ENCODE peak calls at places on chromosomes 5 and 9, in seven cellular contexts. Y is HepG2, U is heart right ventricle, Q is stomach, H is HCT116, E is GM23248, I is SK-N-SH. G is an unnamed sample. For H3K4me1 and H3K27me3, the result is how much of the 10 kb centered on the place peaks cover.

GRCh38 chr5:82168294-82168693 is 109.9 kb downstream of the RPS23 start:
- DNase-seq in Y (no peak), E (peak), H (no peak), Q (no peak), I (no peak), U (no peak), G (no peak)

GRCh38 chr5:16615737-16616535 is 861 bp downstream of the RETREG1 start:
- DNase-seq in Q (no peak), H (no peak), I (peak), U (no peak), Y (no peak), E (no peak), G (peak)

GRCh38 chr9:134221273-134222017 is 57.1 kb upstream of the RNU6ATAC start:
- DNase-seq in I (peak), Q (no peak), U (no peak), Y (no peak), H (no peak), E (no peak), G (no peak)

GRCh38 chr5:113147537-113147936 is 170.9 kb downstream of the DCP2 start:
- DNase-seq in Y (no peak), E (no peak), H (no peak), U (no peak), Q (no peak), I (no peak), G (no peak)

GRCh38 chr9:75001719-75002421 is 26.2 kb downstream of the CARNMT1 start:
- DNase-seq in Q (no peak), Y (peak), E (peak), I (peak), H (peak), U (peak), G (no peak)

GRCh38 chr9:89879711-89880110 is 274.9 kb downstream of the GADD45G start:
- DNase-seq in H (no peak), I (no peak), Q (peak), Y (no peak), U (peak), E (no peak), G (no peak)

GRCh38 chr5:11588803-11589202 is 315.4 kb downstream of the CTNND2 start:
- DNase-seq in E (no peak), I (no peak), U (peak), H (no peak), Y (no peak), Q (no peak), G (no peak)

GRCh38 chr9:126154869-126155268 is 171.8 kb upstream of the MVB12B start:
- DNase-seq in H (no peak), U (no peak), Y (no peak), E (no peak), I (no peak), Q (no peak), G (no peak)

GRCh38 chr9:83472221-83472665 is 66.0 kb downstream of the FRMD3 start:
- DNase-seq in E (peak), I (no peak), U (peak), H (no peak), Q (peak), Y (peak), G (peak)

GRCh38 chr9:70006299-70006698 is 37.3 kb upstream of the MAMDC2 start:
- DNase-seq in Q (no peak), Y (no peak), I (no peak), H (no peak), E (peak), U (no peak), G (no peak)

GRCh38 chr5:56330167-56330566 is 97.0 kb upstream of the ANKRD55 start:
- DNase-seq in H (no peak), I (no peak), U (no peak), Y (no peak), Q (no peak), E (no peak), G (no peak)

GRCh38 chr5:33650911-33651310 is 210.1 kb downstream of the TARS1 start:
- DNase-seq in I (no peak), Y (no peak), H (no peak), Q (no peak), U (no peak), E (peak), G (no peak)

GRCh38 chr5:54021413-54022155 is 288.8 kb downstream of the ARL15 start:
- DNase-seq in E (peak), H (no peak), I (no peak), U (no peak), Q (no peak), Y (no peak), G (no peak)

GRCh38 chr5:145943674-145944121 is 7.3 kb downstream of the SH3RF2 start:
- DNase-seq in E (peak), U (no peak), I (no peak), Q (peak), Y (no peak), H (peak), G (no peak)

GRCh38 chr5:134242146-134242545 is 16.3 kb upstream of the PPP2CA start:
- DNase-seq in E (peak), Q (no peak), I (no peak), Y (peak), U (peak), H (no peak), G (no peak)

GRCh38 chr9:8660383-8660782 is 860.8 kb upstream of the DMAC1 start:
- DNase-seq in Q (peak), Y (no peak), E (no peak), H (no peak), I (no peak), U (peak), G (no peak)

GRCh38 chr9:21591221-21592062 is 109.3 kb upstream of the IFNE start:
- DNase-seq in I (no peak), E (peak), U (no peak), H (peak), Y (peak), Q (peak), G (peak)

GRCh38 chr9:89978185-89978584 is 373.4 kb downstream of the GADD45G start:
- DNase-seq in U (no peak), Y (no peak), E (peak), Q (no peak), I (no peak), H (peak), G (no peak)

GRCh38 chr5:142315231-142315900 is 9.5 kb downstream of the SPRY4 start:
- DNase-seq in H (no peak), U (no peak), E (no peak), Q (no peak), I (no peak), Y (no peak), G (no peak)

GRCh38 chr5:176784218-176785165 is 25.9 kb upstream of the UNC5A start:
- DNase-seq in E (peak), Y (peak), H (peak), I (no peak), U (no peak), Q (no peak), G (no peak)

DNA sequence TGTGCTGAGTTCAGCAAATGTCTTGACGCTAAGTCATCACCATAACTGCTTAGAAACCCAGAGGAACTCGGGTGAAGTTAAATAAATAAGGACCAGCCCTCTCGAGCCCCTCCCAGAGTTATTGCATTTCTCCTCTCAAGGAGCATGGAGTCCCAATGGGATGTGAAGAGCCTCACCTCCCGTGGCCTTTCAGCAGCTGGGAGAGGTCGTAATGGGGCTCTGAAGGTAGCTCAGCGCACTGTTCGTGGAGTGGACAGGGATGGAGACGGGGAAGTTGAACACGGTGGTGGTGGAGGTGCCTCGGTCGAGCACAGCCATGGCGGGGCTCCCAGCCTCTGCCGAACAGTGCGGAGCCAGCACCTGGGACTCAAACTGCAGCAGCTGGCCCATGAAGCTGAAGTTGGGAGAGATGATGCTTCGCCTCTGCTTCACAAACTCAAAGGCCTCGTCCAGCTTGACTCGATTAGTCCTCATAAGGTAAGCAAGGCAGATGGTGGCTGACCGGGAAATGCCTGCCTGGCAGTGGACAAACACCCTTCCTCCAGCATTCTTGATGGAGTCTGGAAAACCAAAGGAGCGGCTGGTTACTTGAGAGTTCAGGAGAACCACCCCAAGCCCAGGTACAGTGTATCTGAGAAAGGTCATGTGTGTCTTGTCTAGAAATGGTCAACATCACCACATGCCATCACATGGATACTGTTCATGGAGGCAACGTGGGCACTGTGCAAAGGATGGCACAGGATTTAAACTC is 2.2 kb downstream of the DUSP1 start:
- DNase-seq in E (peak), H (no peak), Y (no peak), I (no peak), U (no peak), Q (peak), G (no peak)
- H3K4me1 ChIP-seq in E (under half), H (under half), Y (half or more), I (under half), U (half or more), Q (half or more), G (under half)

GRCh38 chr5:147483961-147484707 is 25.7 kb downstream of the DPYSL3 start:
- DNase-seq in Y (no peak), U (peak), H (no peak), E (peak), Q (no peak), I (peak), G (no peak)
- H3K4me3 ChIP-seq in Y (no peak), U (no peak), H (no peak), E (peak), Q (no peak), I (no peak), G (no peak)

GRCh38 chr9:23829580-23830458 is 3.8 kb upstream of the ELAVL2 start:
- DNase-seq in E (peak), U (no peak), Y (peak), Q (no peak), H (no peak), I (no peak), G (no peak)
- H3K27me3 ChIP-seq in E (under half), U (half or more), Y (under half), Q (under half), H (under half), I (under half), G (under half)

DNA sequence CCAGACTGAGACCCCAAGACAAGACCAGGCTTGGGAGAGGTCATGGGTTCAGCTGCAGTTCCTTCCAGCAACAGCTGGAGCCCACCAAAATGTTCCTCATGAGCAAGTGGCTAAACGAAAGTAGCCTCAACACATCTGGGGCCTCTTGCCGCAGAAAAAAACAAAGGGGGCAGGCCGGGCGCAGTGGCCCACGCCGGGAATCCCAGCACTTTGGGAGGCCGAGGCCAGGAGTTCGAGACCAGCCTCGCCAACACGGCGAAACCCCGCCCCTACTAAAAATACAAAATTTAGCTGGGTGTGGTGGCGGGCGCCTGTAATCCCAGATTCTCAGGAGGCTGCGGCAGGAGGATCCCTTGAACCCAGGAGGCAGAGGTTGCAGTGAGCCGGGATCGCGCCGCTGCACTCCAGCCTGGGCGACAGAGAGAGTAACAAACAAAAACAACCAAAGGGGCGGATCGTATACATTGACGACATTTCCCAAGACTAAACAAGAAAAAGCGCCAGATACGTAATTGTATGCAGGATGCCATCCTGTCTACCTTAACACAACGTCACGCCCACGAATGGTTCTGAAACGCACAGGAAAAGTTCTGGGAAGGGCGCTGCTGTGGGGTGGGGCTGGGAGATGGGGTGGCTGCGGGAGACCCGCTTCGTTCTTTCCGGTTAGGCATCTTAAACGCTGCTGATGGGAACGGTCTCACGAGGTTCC is 1.7 kb downstream of the INPP5E start:
- DNase-seq in Q (no peak), E (peak), U (no peak), Y (no peak), H (no peak), I (no peak), G (no peak)
- H3K4me1 ChIP-seq in Q (under half), E (under half), U (under half), Y (under half), H (under half), I (under half), G (under half)

GRCh38 chr5:159132429-159133040 is 32.8 kb upstream of the EBF1 start:
- DNase-seq in I (no peak), Y (no peak), Q (no peak), H (no peak), U (no peak), E (peak), G (no peak)
- H3K4me3 ChIP-seq in I (no peak), Y (no peak), Q (no peak), H (no peak), U (no peak), E (peak), G (no peak)

GRCh38 chr5:77627869-77628674 is 10.4 kb downstream of the OTP start:
- DNase-seq in U (no peak), I (peak), E (no peak), Q (no peak), Y (no peak), H (no peak), G (no peak)

GRCh38 chr5:77628840-77629552 is 9.5 kb downstream of the OTP start:
- DNase-seq in I (peak), Q (no peak), E (peak), Y (no peak), H (no peak), U (no peak), G (no peak)

GRCh38 chr5:77620404-77620803 is 18.1 kb downstream of the OTP start:
- DNase-seq in I (no peak), Q (no peak), H (peak), E (no peak), Y (peak), U (no peak), G (peak)

GRCh38 chr5:77621440-77621839 is 17.1 kb downstream of the OTP start:
- DNase-seq in Y (no peak), Q (no peak), I (no peak), U (no peak), H (no peak), E (no peak), G (no peak)

GRCh38 chr5:77623341-77623740 is 15.2 kb downstream of the OTP start:
- DNase-seq in U (no peak), H (no peak), Q (no peak), I (no peak), E (no peak), Y (no peak), G (no peak)
- H3K27me3 ChIP-seq in U (half or more), H (under half), Q (under half), I (under half), E (half or more), Y (under half), G (under half)

GRCh38 chr5:87076411-87076810 is 191.3 kb upstream of the RASA1 start:
- DNase-seq in U (no peak), E (no peak), Y (no peak), Q (no peak), I (no peak), H (no peak), G (no peak)
- H3K4me1 ChIP-seq in U (under half), E (under half), Y (under half), Q (under half), I (under half), H (under half), G (under half)

GRCh38 chr5:174504266-174504726 is 220.1 kb upstream of the MSX2 start:
- DNase-seq in H (no peak), U (no peak), Y (no peak), E (no peak), I (no peak), Q (no peak), G (no peak)
- H3K4me3 ChIP-seq in H (peak), U (no peak), Y (no peak), E (peak), I (no peak), Q (no peak), G (no peak)

G was measured in Caco-2.